ENCODE peak calls at places on chromosomes 4 and X, in seven cellular contexts. W is fibroblast of lung, D is lower leg skin, T is tibial artery, B is dorsolateral prefrontal cortex, Z is upper lobe of right lung, J is fibroblast of the aortic adventitia. M is an unnamed sample.
A peak's percentile ranks its signal among the peaks of the same experiment; 100 is the strongest.

GRCh38 chr4:140047781-140048180 is 106.2 kb downstream of the MAML3 start:
- DNase-seq in W (no peak), D (no peak), T (no peak), B (no peak), Z (no peak), J (no peak), M (no peak)

GRCh38 chrX:106899276-106899675 is 3.9 kb downstream of the RIPPLY1 start:
- DNase-seq in W (no peak), D (no peak), T (no peak), B (no peak), Z (no peak), J (peak; percentile 18), M (no peak)

GRCh38 chr4:186216465-186217024 is 10.8 kb upstream of the KLKB1 start:
- DNase-seq in W (peak; percentile 34), D (no peak), T (no peak), B (no peak), Z (no peak), J (peak; percentile 16), M (no peak)

GRCh38 chr4:46698891-46699290 is 210.2 kb downstream of the COX7B2 start:
- DNase-seq in W (no peak), D (no peak), T (no peak), B (no peak), Z (no peak), J (no peak), M (no peak)

GRCh38 chr4:76198411-76199237 is 15.0 kb downstream of the SCARB2 start:
- DNase-seq in W (peak; percentile 93), D (peak; percentile 67), T (peak; percentile 73), B (peak; percentile 30), Z (no peak), J (peak; percentile 87), M (no peak)

GRCh38 chr4:90317785-90318184 is 190.6 kb downstream of the CCSER1 start:
- DNase-seq in W (peak; percentile 96), D (no peak), T (no peak), B (no peak), Z (no peak), J (peak; percentile 93), M (no peak)

GRCh38 chrX:70476934-70477733 is 32.5 kb downstream of the DLG3 start:
- DNase-seq in W (peak; percentile 61), D (no peak), T (peak; percentile 73), B (no peak), Z (peak; percentile 68), J (peak; percentile 47), M (no peak)

GRCh38 chrX:54007682-54008081 is 36.6 kb downstream of the PHF8 start:
- DNase-seq in W (no peak), D (no peak), T (no peak), B (no peak), Z (no peak), J (no peak), M (no peak)

GRCh38 chr4:184805462-184806245 is 20.1 kb downstream of the ACSL1 start:
- DNase-seq in W (peak; percentile 39), D (peak; percentile 63), T (peak; percentile 67), B (peak; percentile 43), Z (peak; percentile 92), J (no peak), M (no peak)

GRCh38 chrX:25083661-25084060 is 67.9 kb upstream of the ARX start:
- DNase-seq in W (no peak), D (no peak), T (no peak), B (no peak), Z (no peak), J (no peak), M (no peak)

GRCh38 chrX:56068274-56068758 is 163.8 kb upstream of the KLF8 start:
- DNase-seq in W (no peak), D (no peak), T (no peak), B (no peak), Z (no peak), J (no peak), M (no peak)

GRCh38 chr4:16812041-16812440 is 86.4 kb downstream of the LDB2 start:
- DNase-seq in W (no peak), D (no peak), T (no peak), B (no peak), Z (no peak), J (no peak), M (no peak)

GRCh38 chr4:142637654-142638053 is 208.4 kb downstream of the INPP4B start:
- DNase-seq in W (no peak), D (no peak), T (no peak), B (no peak), Z (no peak), J (no peak), M (no peak)

GRCh38 chrX:105658136-105658535 is 164.2 kb upstream of the NRK start:
- DNase-seq in W (peak; percentile 70), D (no peak), T (no peak), B (no peak), Z (no peak), J (peak; percentile 0), M (no peak)

GRCh38 chr4:103011378-103012025 is 8.0 kb downstream of the SLC9B1 start:
- DNase-seq in W (peak; percentile 17), D (no peak), T (no peak), B (no peak), Z (peak; percentile 62), J (peak; percentile 72), M (no peak)

GRCh38 chr4:108335081-108335480 is 166.3 kb upstream of the LEF1 start:
- DNase-seq in W (no peak), D (no peak), T (no peak), B (no peak), Z (no peak), J (no peak), M (no peak)

GRCh38 chrX:40201486-40201885 is 103.7 kb upstream of the BCOR start:
- DNase-seq in W (no peak), D (no peak), T (no peak), B (no peak), Z (no peak), J (no peak), M (no peak)

GRCh38 chr4:175457956-175458355 is 354.1 kb downstream of the GPM6A start:
- DNase-seq in W (no peak), D (no peak), T (no peak), B (no peak), Z (no peak), J (no peak), M (no peak)

GRCh38 chrX:112819013-112819635 is 21.5 kb downstream of the AMOT start:
- DNase-seq in W (peak; percentile 89), D (no peak), T (no peak), B (no peak), Z (no peak), J (peak; percentile 82), M (no peak)

GRCh38 chr4:186684889-186685309 is 38.8 kb downstream of the FAT1 start:
- DNase-seq in W (no peak), D (no peak), T (no peak), B (no peak), Z (no peak), J (no peak), M (no peak)

GRCh38 chrX:42996861-42997260 is 218.9 kb upstream of the PPP1R2C start:
- DNase-seq in W (no peak), D (no peak), T (no peak), B (no peak), Z (no peak), J (no peak), M (no peak)

GRCh38 chr4:7403001-7403400 is 31.7 kb downstream of the PSAPL1 start:
- DNase-seq in W (no peak), D (no peak), T (no peak), B (no peak), Z (no peak), J (peak; percentile 11), M (no peak)

GRCh38 chr4:10226756-10227155 is 110.2 kb upstream of the WDR1 start:
- DNase-seq in W (no peak), D (no peak), T (no peak), B (no peak), Z (no peak), J (peak; percentile 79), M (no peak)
- TF ChIP-seq CTCF in W (no peak), D (no peak), T (no peak), B (no peak), Z (no peak), J (no peak), M (no peak)

DNA sequence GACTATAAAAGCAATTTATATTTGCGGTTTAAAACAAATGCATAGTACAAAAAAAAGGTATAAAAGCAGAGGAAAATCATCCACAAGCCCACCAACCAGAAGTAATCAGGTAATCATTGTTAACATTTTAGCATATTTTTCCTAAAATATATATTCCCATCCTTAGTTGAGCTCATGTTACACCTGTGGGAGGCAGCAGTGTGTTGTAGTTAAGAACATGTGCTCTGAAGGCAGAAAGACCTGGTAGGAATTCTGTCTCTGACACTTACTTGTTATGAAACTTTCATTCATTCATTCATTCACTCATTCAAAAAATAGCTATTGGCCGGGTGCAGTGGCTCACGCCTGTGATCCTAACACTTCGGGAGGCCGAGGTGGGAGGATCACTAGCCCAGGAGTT is 15.4 kb upstream of the CDKL5 start:
- DNase-seq in W (peak; percentile 68), D (no peak), T (no peak), B (no peak), Z (no peak), J (peak; percentile 59), M (no peak)
- TF ChIP-seq CTCF in W (peak; percentile 19), D (no peak), T (peak; percentile 20), B (peak; percentile 52), Z (peak; percentile 32), J (peak; percentile 38), M (no peak)

DNA sequence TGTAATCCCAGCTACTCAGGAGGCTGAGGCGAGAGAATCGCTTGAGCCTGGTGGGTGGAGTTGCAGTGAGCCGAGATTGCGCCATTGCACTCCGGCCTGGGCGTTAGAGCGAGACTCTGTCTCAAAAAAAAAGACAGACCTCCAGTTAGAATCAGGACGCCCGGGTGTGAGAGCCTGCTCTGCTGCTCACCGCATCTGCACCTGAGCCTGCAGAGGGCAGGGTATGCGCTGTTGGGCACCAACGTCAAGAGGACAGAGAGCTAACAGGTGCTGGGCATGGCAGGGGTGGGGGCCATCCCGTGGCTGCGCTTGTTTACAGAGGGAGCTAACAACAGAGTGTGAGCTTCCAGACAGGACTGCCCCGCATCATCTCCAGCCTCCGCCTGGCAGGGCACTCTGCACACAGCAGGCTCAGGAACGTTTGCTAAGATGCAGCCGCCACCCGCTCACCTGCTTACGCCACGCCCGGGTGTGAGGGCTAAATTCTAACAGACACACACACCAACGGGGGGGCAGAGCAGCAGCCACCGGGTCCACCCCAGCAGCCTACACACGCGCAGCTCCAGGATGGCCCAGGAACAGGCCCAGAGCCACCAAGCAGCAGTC is 50.0 kb upstream of the CPLX1 start:
- DNase-seq in W (no peak), D (no peak), T (no peak), B (no peak), Z (no peak), J (no peak), M (no peak)
- TF ChIP-seq CTCF in W (no peak), D (no peak), T (no peak), B (no peak), Z (no peak), J (no peak), M (no peak)

DNA sequence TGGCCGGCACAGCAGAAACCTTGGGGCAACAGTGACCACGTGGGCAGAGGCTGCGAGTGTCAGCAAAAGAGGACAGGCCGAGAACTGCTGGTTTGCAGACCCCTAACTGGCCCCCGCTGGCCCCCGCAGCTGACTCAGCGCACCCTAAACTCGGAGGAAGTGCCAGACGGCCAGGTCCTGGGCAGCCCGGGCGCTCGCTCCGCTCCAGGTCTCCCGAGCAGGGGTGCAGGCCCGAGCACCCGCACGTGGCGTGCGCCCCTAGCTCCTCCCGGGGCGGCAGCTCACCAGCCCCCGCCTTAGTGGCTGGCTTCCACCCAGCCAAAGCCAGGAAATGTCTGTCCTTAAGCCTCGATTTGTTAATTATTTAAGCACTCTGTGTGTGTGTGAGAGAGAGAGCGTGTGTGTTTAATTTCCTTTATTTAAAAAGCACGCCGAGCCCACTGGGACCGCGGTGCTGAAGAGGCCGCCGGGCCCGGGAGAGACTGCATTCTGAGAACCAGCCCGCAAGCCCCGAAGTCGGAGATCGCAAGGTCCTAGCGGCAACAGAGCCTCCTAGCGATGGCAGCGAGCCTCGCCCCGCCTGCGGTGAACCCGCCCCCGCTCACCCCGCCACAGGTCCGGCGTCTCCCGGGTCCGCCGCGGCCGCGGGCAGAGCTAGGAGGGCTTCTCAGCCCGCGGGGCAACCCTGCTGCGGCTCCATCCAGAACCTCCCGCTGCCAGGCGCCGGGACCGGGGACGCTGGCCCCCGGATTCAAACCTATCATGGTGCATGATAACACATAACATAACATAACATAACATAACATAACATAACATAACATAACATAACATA is 45.9 kb upstream of the CDKN2AIP start:
- DNase-seq in W (peak; percentile 69), D (peak; percentile 36), T (peak; percentile 79), B (peak; percentile 45), Z (peak; percentile 87), J (peak; percentile 64), M (peak; percentile 28)
- TF ChIP-seq CTCF in W (peak; percentile 51), D (no peak), T (peak; percentile 46), B (peak; percentile 69), Z (peak; percentile 64), J (peak; percentile 65), M (no peak)